ENCODE peak calls at places on chromosomes 7 and 10, in six cellular contexts. S is HuH-7.5; R is CD4-positive, alpha-beta memory T cell; U is LoVo; T is amygdala; N is tibial nerve. L is an unnamed sample.

GRCh38 chr7:96089511-96089910 is 232.4 kb downstream of the SLC25A13 start:
- DNase-seq in R (no peak), T (no peak), N (no peak), S (no peak), U (no peak), L (no peak)

GRCh38 chr10:5557040-5557721 is 32.4 kb downstream of the CALML3 start:
- DNase-seq in N (no peak), S (no peak), U (no peak), R (no peak), T (no peak), L (no peak)

GRCh38 chr7:128247108-128247507 is 6.0 kb downstream of the LEP start:
- DNase-seq in T (no peak), R (no peak), S (no peak), N (no peak), U (no peak), L (no peak)

GRCh38 chr10:93417886-93418285 is 64.2 kb downstream of the MYOF start:
- DNase-seq in N (no peak), R (no peak), U (no peak), S (no peak), T (no peak), L (peak; percentile 8)

GRCh38 chr7:140568021-140568813 is 72.4 kb downstream of the DENND2A start:
- DNase-seq in U (no peak), R (no peak), S (no peak), N (no peak), T (no peak), L (no peak)

GRCh38 chr10:70114902-70115301 is 17.7 kb downstream of the AIFM2 start:
- DNase-seq in N (no peak), U (no peak), T (no peak), S (no peak), R (no peak), L (no peak)

GRCh38 chr7:150842716-150843115 is 9.6 kb upstream of the AOC1 start:
- DNase-seq in S (no peak), R (no peak), U (no peak), T (no peak), N (no peak), L (no peak)

GRCh38 chr7:132203021-132203420 is 373.2 kb downstream of the PLXNA4 start:
- DNase-seq in U (no peak), R (no peak), N (no peak), S (no peak), T (no peak), L (no peak)

GRCh38 chr10:79047875-79048638 is 20.7 kb upstream of the ZMIZ1 start:
- DNase-seq in N (no peak), T (no peak), U (no peak), R (peak; percentile 66), S (no peak), L (no peak)

GRCh38 chr7:108347616-108348015 is 108.6 kb downstream of the NRCAM start:
- DNase-seq in U (no peak), N (no peak), T (no peak), R (no peak), S (no peak), L (peak; percentile 44)

GRCh38 chr7:38671901-38672559 is 40.9 kb upstream of the AMPH start:
- DNase-seq in R (no peak), U (no peak), N (no peak), T (no peak), S (no peak), L (no peak)

GRCh38 chr10:96339956-96340904 is 18.6 kb downstream of the OPALIN start:
- DNase-seq in U (peak; percentile 27), N (peak; percentile 9), R (peak; percentile 30), S (peak; percentile 24), T (peak; percentile 82), L (peak; percentile 46)

GRCh38 chr10:100748251-100749058 is 3.1 kb downstream of the PAX2 start:
- DNase-seq in T (no peak), S (no peak), N (no peak), U (no peak), R (no peak), L (no peak)

GRCh38 chr10:17232276-17232987 is 4.4 kb downstream of the VIM start:
- DNase-seq in R (no peak), N (no peak), T (no peak), U (no peak), S (no peak), L (no peak)